ENCODE peak calls at places on chromosomes 12 and 14, in six cellular contexts. T, J, O, F, N and C are unnamed samples.

GRCh38 chr12:99772274-99772673 is 124.7 kb downstream of the GARIN6 start:
- DNase-seq in J (no peak), T (no peak), N (no peak), F (no peak), O (no peak), C (no peak)

GRCh38 chr12:114636723-114637480 is 47.1 kb downstream of the TBX3 start:
- DNase-seq in O (peak), N (no peak), F (no peak), J (no peak), T (peak), C (no peak)

GRCh38 chr14:67513631-67514108 is 19.4 kb upstream of the PLEKHH1 start:
- DNase-seq in N (no peak), F (no peak), J (no peak), T (peak), O (no peak), C (no peak)

GRCh38 chr12:32365473-32366064 is 33.8 kb upstream of the FGD4 start:
- DNase-seq in T (peak), O (peak), J (peak), F (no peak), N (peak), C (peak)

GRCh38 chr12:115947696-115948062 is 329.8 kb downstream of the MED13L start:
- DNase-seq in T (no peak), F (no peak), N (no peak), J (no peak), O (no peak), C (no peak)

GRCh38 chr14:100299238-100299560 is 7.0 kb downstream of the SLC25A29 start:
- DNase-seq in J (no peak), F (no peak), N (no peak), T (no peak), O (no peak), C (no peak)

GRCh38 chr12:6038160-6038559 is 86.3 kb downstream of the VWF start:
- DNase-seq in T (peak), J (peak), O (peak), F (no peak), N (no peak), C (no peak)

GRCh38 chr14:71803539-71804260 is 128.5 kb upstream of the RGS6 start:
- DNase-seq in O (peak), N (no peak), F (no peak), J (no peak), T (no peak), C (no peak)

GRCh38 chr12:108125073-108125472 is 4.0 kb upstream of the WSCD2 start:
- DNase-seq in N (no peak), F (no peak), T (no peak), J (no peak), O (no peak), C (no peak)

GRCh38 chr14:102754370-102755262 is 22.6 kb upstream of the TRAF3 start:
- DNase-seq in T (no peak), J (no peak), F (no peak), N (no peak), O (no peak), C (no peak)

GRCh38 chr14:76956253-76957090 is 72.0 kb downstream of the IRF2BPL start:
- DNase-seq in F (peak), J (peak), O (peak), N (peak), T (peak), C (peak)

GRCh38 chr12:14540801-14541462 is 26.8 kb downstream of the PLBD1 start:
- DNase-seq in J (no peak), F (no peak), O (no peak), N (no peak), T (no peak), C (no peak)

GRCh38 chr12:124755801-124756148 is 107.9 kb downstream of the SCARB1 start:
- DNase-seq in O (no peak), N (no peak), J (no peak), F (no peak), T (no peak), C (no peak)

GRCh38 chr12:127284870-127285431 is 982.0 kb upstream of the TMEM132C start:
- DNase-seq in T (no peak), N (no peak), O (peak), F (no peak), J (peak), C (peak)

GRCh38 chr12:6532051-6532926 is 2.0 kb upstream of the GAPDH start:
- DNase-seq in J (peak), N (peak), T (peak), F (peak), O (peak), C (peak)

GRCh38 chr14:54621686-54622085 is 54.8 kb downstream of the SAMD4A start:
- DNase-seq in N (no peak), J (no peak), T (no peak), F (no peak), O (peak), C (no peak)

GRCh38 chr14:23449314-23449713 is 13.9 kb upstream of the MYH7 start:
- DNase-seq in F (no peak), N (no peak), T (no peak), O (no peak), J (no peak), C (no peak)

GRCh38 chr14:89206426-89206825 is 210.6 kb downstream of the FOXN3 start:
- DNase-seq in N (no peak), T (no peak), O (peak), F (no peak), J (peak), C (peak)

GRCh38 chr12:75641031-75641780 is 129.8 kb upstream of the KRR1 start:
- DNase-seq in N (no peak), O (peak), J (peak), T (no peak), F (no peak), C (peak)

GRCh38 chr12:113453330-113453729 is 18.3 kb downstream of the LHX5 start:
- DNase-seq in J (no peak), N (no peak), F (no peak), O (no peak), T (no peak), C (no peak)

GRCh38 chr12:63068857-63069442 is 82.1 kb downstream of the AVPR1A start:
- DNase-seq in J (peak), F (no peak), N (no peak), O (peak), T (peak), C (peak)

GRCh38 chr12:16299403-16299802 is 21.9 kb upstream of the SLC15A5 start:
- DNase-seq in F (no peak), T (no peak), N (no peak), J (no peak), O (no peak), C (no peak)

GRCh38 chr14:100577986-100578431 is 9.2 kb downstream of the BEGAIN start:
- DNase-seq in J (no peak), N (no peak), T (no peak), O (no peak), F (no peak), C (no peak)

GRCh38 chr14:103909531-103910261 is 18.6 kb upstream of the TDRD9 start:
- DNase-seq in T (peak), O (no peak), J (no peak), N (no peak), F (no peak), C (no peak)

GRCh38 chr14:52348796-52349195 is 34.7 kb downstream of the PTGER2 start:
- DNase-seq in O (peak), F (no peak), N (no peak), J (no peak), T (no peak), C (no peak)

GRCh38 chr12:106950591-106950990 is 5.1 kb upstream of the TMEM263 start:
- DNase-seq in F (no peak), J (no peak), T (no peak), O (no peak), N (no peak), C (no peak)

GRCh38 chr14:90644882-90645281 is 171.3 kb downstream of the TTC7B start:
- DNase-seq in N (no peak), J (peak), O (peak), F (no peak), T (no peak), C (peak)

GRCh38 chr14:54209501-54210231 is 187.1 kb upstream of the CDKN3 start:
- DNase-seq in T (no peak), F (no peak), N (no peak), J (no peak), O (peak), C (peak)